ENCODE peak calls at places on chromosomes 6 and 20, in six cellular contexts. D, L, Z, M, I and A are unnamed samples.
A peak's percentile ranks its signal among the peaks of the same experiment; 100 is the strongest.

GRCh38 chr6:89291256-89291819 is 23.8 kb downstream of the GABRR2 start:
- DNase-seq in D (no peak), L (no peak), Z (no peak), M (no peak), I (no peak), A (no peak)

GRCh38 chr20:17680128-17680835 is 1.8 kb downstream of the RRBP1 start:
- DNase-seq in D (peak; percentile 81), L (peak; percentile 39), Z (no peak), M (peak; percentile 35), I (peak; percentile 90), A (no peak)

GRCh38 chr6:121617388-121617787 is 181.9 kb downstream of the GJA1 start:
- DNase-seq in D (no peak), L (no peak), Z (no peak), M (no peak), I (no peak), A (no peak)

GRCh38 chr20:63534831-63535651 is 2.1 kb downstream of the PTK6 start:
- DNase-seq in D (peak; percentile 15), L (no peak), Z (no peak), M (no peak), I (peak; percentile 23), A (no peak)

GRCh38 chr6:43951756-43952675 is 175.2 kb downstream of the MRPL14 start:
- DNase-seq in D (no peak), L (no peak), Z (no peak), M (no peak), I (peak; percentile 52), A (no peak)

GRCh38 chr6:167142433-167142761 is 15.4 kb downstream of the GPR31 start:
- DNase-seq in D (no peak), L (no peak), Z (no peak), M (no peak), I (no peak), A (no peak)

GRCh38 chr6:33392168-33392947 is 735 bp downstream of the KIFC1 start:
- DNase-seq in D (peak; percentile 15), L (no peak), Z (peak; percentile 25), M (peak; percentile 28), I (peak; percentile 38), A (no peak)

GRCh38 chr20:16953858-16954257 is 205.7 kb downstream of the OTOR start:
- DNase-seq in D (no peak), L (no peak), Z (no peak), M (no peak), I (no peak), A (no peak)

GRCh38 chr20:38833857-38834164 is 28.3 kb downstream of the PPP1R16B start:
- DNase-seq in D (no peak), L (no peak), Z (no peak), M (no peak), I (no peak), A (no peak)

GRCh38 chr6:109165392-109165964 is 70.2 kb downstream of the CEP57L1 start:
- DNase-seq in D (peak; percentile 83), L (peak; percentile 12), Z (peak; percentile 65), M (peak; percentile 39), I (peak; percentile 66), A (peak; percentile 46)

GRCh38 chr6:70111737-70112136 is 191.1 kb downstream of the COL9A1 start:
- DNase-seq in D (no peak), L (no peak), Z (no peak), M (no peak), I (no peak), A (no peak)

GRCh38 chr6:54970337-54970736 is 123.8 kb downstream of the FAM83B start:
- DNase-seq in D (no peak), L (no peak), Z (no peak), M (no peak), I (no peak), A (no peak)

GRCh38 chr6:137640086-137640485 is 145.9 kb upstream of the OLIG3 start:
- DNase-seq in D (no peak), L (no peak), Z (no peak), M (no peak), I (no peak), A (no peak)

GRCh38 chr6:137641474-137642077 is 147.4 kb upstream of the OLIG3 start:
- DNase-seq in D (peak; percentile 89), L (peak; percentile 66), Z (peak; percentile 80), M (peak; percentile 82), I (peak; percentile 87), A (peak; percentile 44)

GRCh38 chr6:137637161-137637560 is 143.0 kb upstream of the OLIG3 start:
- DNase-seq in D (peak; percentile 100), L (no peak), Z (peak; percentile 96), M (no peak), I (peak; percentile 95), A (peak; percentile 98)

DNA sequence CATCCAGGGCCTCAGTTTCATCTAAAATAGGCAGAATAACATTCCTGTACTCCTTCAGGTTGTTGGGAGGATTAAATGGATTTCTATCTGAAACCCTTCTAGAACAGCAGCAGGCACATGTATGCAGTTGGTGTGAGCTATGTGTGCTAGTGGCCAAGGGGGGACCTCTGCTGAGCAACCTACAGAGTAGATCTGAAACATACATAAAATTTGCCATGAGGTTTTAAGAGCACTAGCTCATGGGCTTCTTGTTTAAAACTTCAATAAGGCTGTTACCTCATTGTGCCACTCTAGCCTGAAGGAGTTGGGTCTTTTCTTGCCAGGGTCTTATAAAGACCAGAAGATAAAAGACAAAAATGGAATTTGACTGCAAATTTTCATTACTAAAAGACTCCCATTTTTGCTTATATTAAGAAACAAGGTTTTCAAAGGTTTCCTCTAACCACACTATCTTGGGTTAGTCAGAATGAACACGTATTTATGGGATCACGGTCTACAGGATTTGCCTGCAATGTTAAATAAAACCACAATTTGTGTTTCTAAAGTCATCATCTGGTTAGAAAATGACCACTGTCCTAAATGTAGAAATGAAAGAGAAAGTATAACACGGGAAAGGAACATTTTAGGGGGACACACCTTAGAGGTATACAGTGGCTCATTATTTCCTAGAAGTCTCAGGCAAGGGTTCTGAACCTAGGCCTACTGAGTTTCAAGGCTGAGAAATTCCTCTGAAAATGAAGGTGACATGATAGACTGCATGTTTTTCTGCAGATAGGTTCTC is 144.9 kb upstream of the OLIG3 start:
- DNase-seq in D (no peak), L (no peak), Z (peak; percentile 26), M (no peak), I (no peak), A (peak; percentile 32)
- TF ChIP-seq CTCF in D (no peak), L (no peak), Z (no peak), M (no peak), I (no peak), A (no peak)

DNA sequence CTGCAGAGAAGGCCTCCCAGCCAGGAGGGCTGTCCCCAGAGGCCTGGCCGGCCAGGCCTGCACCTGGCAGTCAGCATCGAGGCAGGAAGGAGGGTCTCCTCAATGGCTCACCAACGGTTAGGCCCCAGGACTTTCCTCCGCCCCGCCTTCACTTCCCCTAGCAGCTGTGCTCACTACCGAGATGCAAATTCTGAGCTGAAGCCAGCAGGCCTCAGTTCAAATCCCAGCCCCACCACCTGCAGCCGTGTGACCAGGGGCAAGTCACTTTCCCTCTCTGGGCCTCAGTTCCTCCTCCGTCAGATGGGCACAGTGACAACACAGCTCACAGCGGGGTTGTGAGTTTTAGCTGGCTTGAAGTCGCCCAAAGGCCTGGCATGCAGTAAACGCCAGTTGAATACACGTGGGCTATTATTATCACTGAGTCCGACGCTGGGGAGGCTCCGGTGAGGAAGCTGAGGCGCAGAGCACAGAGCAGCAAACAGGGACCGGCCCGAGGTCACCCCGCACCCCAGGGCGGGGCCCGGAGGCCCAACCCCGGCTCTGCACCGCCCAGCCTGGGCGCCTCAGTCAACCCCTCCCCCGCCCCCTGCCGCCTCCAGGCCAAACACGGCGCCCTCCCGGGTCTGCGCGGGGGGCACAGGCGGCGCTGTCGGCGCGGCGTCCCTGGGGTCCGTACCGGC is 717 bp downstream of the E2F1 start:
- DNase-seq in D (no peak), L (no peak), Z (no peak), M (peak; percentile 63), I (peak; percentile 61), A (no peak)
- H3K4me3 ChIP-seq in D (peak overlapping the region; percentile 49), L (peak overlapping the region; percentile 48), Z (peak overlapping the region; percentile 38), M (peak overlapping the region; percentile 65), I (peak overlapping the region; percentile 41), A (peak overlapping the region; percentile 39)

GRCh38 chr20:208937-209566 is 18.0 kb upstream of the DEFB129 start:
- DNase-seq in D (peak; percentile 80), L (no peak), Z (peak; percentile 61), M (peak; percentile 53), I (peak; percentile 81), A (peak; percentile 42)
- TF ChIP-seq CTCF in D (peak; percentile 71), L (peak; percentile 45), Z (peak; percentile 67), M (peak; percentile 65), I (peak; percentile 66), A (peak; percentile 61)

DNA sequence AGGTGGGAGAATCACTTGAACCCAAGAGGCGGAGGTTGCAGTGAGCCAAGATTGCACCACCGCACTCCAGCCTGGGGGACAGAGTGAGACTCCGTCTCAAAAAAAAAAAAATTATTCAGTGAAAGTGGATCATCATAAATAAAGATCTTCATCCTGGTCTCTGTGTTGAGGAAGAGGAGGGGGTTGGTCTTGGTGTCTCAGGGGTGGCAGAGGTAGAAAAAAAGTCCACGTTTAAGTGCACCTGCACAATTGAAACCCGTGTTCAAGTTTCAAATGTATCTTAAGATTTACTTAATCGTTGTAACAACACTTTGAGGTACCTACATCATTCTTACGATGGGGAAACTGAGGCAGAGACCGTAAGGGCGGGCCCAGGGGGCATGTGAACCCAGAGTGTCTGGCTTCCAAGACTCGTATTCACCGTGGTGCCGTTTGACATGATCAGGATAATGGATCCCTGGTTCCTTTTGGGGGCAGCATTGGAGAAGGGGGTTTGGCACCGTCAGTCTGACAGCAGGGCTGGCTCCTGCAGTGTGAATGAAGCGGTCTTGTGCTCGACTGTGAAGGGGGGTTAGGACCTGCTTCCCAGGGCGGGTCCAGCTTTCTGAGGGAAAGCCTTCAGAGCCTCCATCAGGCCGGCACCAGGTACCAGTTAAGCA is 32.9 kb upstream of the ID1 start:
- DNase-seq in D (no peak), L (no peak), Z (no peak), M (no peak), I (no peak), A (no peak)
- H3K4me3 ChIP-seq in D (peak overlapping the region; percentile 44), L (peak overlapping the region; percentile 53), Z (no peak overlapping the region), M (peak overlapping the region; percentile 52), I (peak overlapping the region; percentile 2), A (no peak overlapping the region)